ENCODE peak calls at places on chromosomes 5 and 9, in four cellular contexts. W is psoas muscle, K is astrocyte of the cerebellum, E is mesothelial cell of epicardium. I is an unnamed sample.

GRCh38 chr9:131500377-131500776 is 2.3 kb upstream of the POMT1 start:
- DNase-seq in E (no peak), K (no peak), W (no peak), I (no peak)

GRCh38 chr5:159874308-159874707 is 42.0 kb upstream of the ADRA1B start:
- DNase-seq in K (no peak), W (no peak), E (no peak), I (no peak)

GRCh38 chr9:84261082-84261746 is 79.3 kb downstream of the SLC28A3 start:
- DNase-seq in W (peak; percentile 81), K (peak; percentile 55), E (peak; percentile 82), I (peak; percentile 86)

GRCh38 chr5:31408814-31409213 is 123.1 kb downstream of the DROSHA start:
- DNase-seq in W (no peak), K (no peak), E (no peak), I (no peak)

GRCh38 chr5:2876183-2876582 is 124.7 kb upstream of the IRX2 start:
- DNase-seq in K (no peak), W (no peak), E (no peak), I (no peak)

GRCh38 chr9:10649076-10649475 is 36.3 kb upstream of the PTPRD start:
- DNase-seq in K (no peak), W (no peak), E (no peak), I (no peak)

GRCh38 chr5:151151793-151152192 is 5.8 kb downstream of the ANXA6 start:
- DNase-seq in W (no peak), E (no peak), K (no peak), I (peak; percentile 75)

GRCh38 chr9:87647114-87647513 is 78.8 kb upstream of the CTSL start:
- DNase-seq in E (no peak), K (no peak), W (no peak), I (no peak)

GRCh38 chr9:89372979-89373378 is 54.7 kb downstream of the SECISBP2 start:
- DNase-seq in W (no peak), K (no peak), E (no peak), I (peak; percentile 65)

GRCh38 chr9:27520986-27521385 is 3.1 kb upstream of the IFNK start:
- DNase-seq in W (no peak), E (no peak), K (no peak), I (no peak)

GRCh38 chr9:95102001-95102433 is 215.5 kb downstream of the FANCC start:
- DNase-seq in E (no peak), W (no peak), K (no peak), I (no peak)

GRCh38 chr9:77469515-77470197 is 178.5 kb downstream of the GNA14 start:
- DNase-seq in E (no peak), K (peak; percentile 60), W (no peak), I (no peak)

GRCh38 chr5:135012033-135012588 is 21.9 kb downstream of the PITX1 start:
- DNase-seq in E (no peak), K (no peak), W (no peak), I (no peak)

GRCh38 chr5:114412509-114413171 is 50.8 kb downstream of the KCNN2 start:
- DNase-seq in E (no peak), W (no peak), K (peak; percentile 49), I (no peak)

GRCh38 chr5:88881566-88881965 is 1.4 kb downstream of the MEF2C start:
- DNase-seq in K (no peak), E (no peak), W (no peak), I (no peak)

GRCh38 chr5:89904442-89904841 is 505.1 kb downstream of the CETN3 start:
- DNase-seq in W (no peak), E (no peak), K (no peak), I (no peak)

GRCh38 chr5:28448791-28449190 is 1410.4 kb upstream of the CDH9 start:
- DNase-seq in E (no peak), W (no peak), K (no peak), I (no peak)

GRCh38 chr5:113367586-113367985 is 67.2 kb downstream of the TSSK1B start:
- DNase-seq in E (no peak), W (no peak), K (no peak), I (no peak)

GRCh38 chr9:113293285-113293874 is 9.8 kb downstream of the RNF183 start:
- DNase-seq in E (no peak), W (no peak), K (no peak), I (no peak)

GRCh38 chr5:112757468-112758208 is 20.0 kb downstream of the APC start:
- DNase-seq in K (peak; percentile 66), W (no peak), E (no peak), I (no peak)

GRCh38 chr9:534886-535285 is 306.6 kb upstream of the DMRT1 start:
- DNase-seq in W (no peak), E (no peak), K (no peak), I (no peak)

GRCh38 chr9:136719212-136719880 is 7.0 kb downstream of the DIPK1B start:
- DNase-seq in W (no peak), K (no peak), E (no peak), I (peak; percentile 62)

GRCh38 chr5:9192286-9192685 is 353.6 kb downstream of the SEMA5A start:
- DNase-seq in K (no peak), W (no peak), E (no peak), I (no peak)

GRCh38 chr9:9003184-9003583 is 1203.6 kb upstream of the DMAC1 start:
- DNase-seq in W (no peak), K (peak; percentile 13), E (no peak), I (no peak)

GRCh38 chr5:99605904-99606303 is 677.1 kb upstream of the CHD1 start:
- DNase-seq in E (no peak), K (no peak), W (no peak), I (no peak)

GRCh38 chr5:89168766-89169165 is 285.8 kb upstream of the MEF2C start:
- DNase-seq in W (no peak), E (no peak), K (no peak), I (no peak)